ENCODE peak calls at places on chromosome 21, in five cellular contexts. One of them, this sample, is unnamed.

GRCh38 chr21:45470087-45470515 is 65.1 kb downstream of the COL18A1 start:
- DNase-seq in GM13977: no peak
- DNase-seq in left cardiac atrium: no peak
- DNase-seq in cardiac muscle cell: no peak
- DNase-seq in nephron progenitor cell: no peak
- DNase-seq in this sample: no peak

GRCh38 chr21:33403786-33404571 is 766 bp downstream of the IFNGR2 start:
- DNase-seq in GM13977: no peak
- DNase-seq in nephron progenitor cell: peak; percentile 64
- DNase-seq in left cardiac atrium: peak; percentile 69
- DNase-seq in cardiac muscle cell: peak; percentile 69
- DNase-seq in this sample: peak; percentile 78

GRCh38 chr21:41678944-41679343 is 87.9 kb downstream of the RIPK4 start:
- DNase-seq in nephron progenitor cell: peak; percentile 86
- DNase-seq in cardiac muscle cell: peak; percentile 92
- DNase-seq in GM13977: no peak
- DNase-seq in left cardiac atrium: peak; percentile 97
- DNase-seq in this sample: peak; percentile 91

GRCh38 chr21:39014751-39015150 is 168.5 kb downstream of the PSMG1 start:
- DNase-seq in left cardiac atrium: no peak
- DNase-seq in GM13977: no peak
- DNase-seq in nephron progenitor cell: no peak
- DNase-seq in cardiac muscle cell: no peak
- DNase-seq in this sample: no peak

GRCh38 chr21:41816583-41817165 is 49.8 kb upstream of the RIPK4 start:
- DNase-seq in cardiac muscle cell: peak; percentile 64
- DNase-seq in GM13977: peak; percentile 91
- DNase-seq in nephron progenitor cell: peak; percentile 73
- DNase-seq in left cardiac atrium: peak; percentile 66
- DNase-seq in this sample: peak; percentile 76

GRCh38 chr21:30733026-30733425 is 14.0 kb downstream of the KRTAP21-2 start:
- DNase-seq in left cardiac atrium: no peak
- DNase-seq in cardiac muscle cell: no peak
- DNase-seq in nephron progenitor cell: no peak
- DNase-seq in GM13977: no peak
- DNase-seq in this sample: no peak

GRCh38 chr21:45525153-45525909 is 16.9 kb downstream of the SLC19A1 start:
- DNase-seq in left cardiac atrium: peak; percentile 61
- DNase-seq in GM13977: no peak
- DNase-seq in cardiac muscle cell: peak; percentile 83
- DNase-seq in nephron progenitor cell: peak; percentile 12
- DNase-seq in this sample: no peak

GRCh38 chr21:33202464-33203363 is 27.0 kb upstream of the IFNAR2 start:
- DNase-seq in nephron progenitor cell: no peak
- DNase-seq in GM13977: no peak
- DNase-seq in left cardiac atrium: no peak
- DNase-seq in cardiac muscle cell: no peak
- DNase-seq in this sample: no peak

GRCh38 chr21:31279214-31279613 is 64.8 kb downstream of the TIAM1 start:
- DNase-seq in nephron progenitor cell: no peak
- DNase-seq in left cardiac atrium: no peak
- DNase-seq in cardiac muscle cell: no peak
- DNase-seq in GM13977: no peak
- DNase-seq in this sample: no peak

GRCh38 chr21:45279446-45280177 is 8.1 kb downstream of the POFUT2 start:
- DNase-seq in left cardiac atrium: no peak
- DNase-seq in cardiac muscle cell: no peak
- DNase-seq in nephron progenitor cell: no peak
- DNase-seq in GM13977: no peak
- DNase-seq in this sample: peak; percentile 30

GRCh38 chr21:27173052-27173451 is 206.2 kb upstream of the ADAMTS5 start:
- DNase-seq in cardiac muscle cell: no peak
- DNase-seq in nephron progenitor cell: no peak
- DNase-seq in GM13977: no peak
- DNase-seq in left cardiac atrium: no peak
- DNase-seq in this sample: no peak

GRCh38 chr21:32705139-32705538 is 22.7 kb downstream of the SYNJ1 start:
- DNase-seq in left cardiac atrium: no peak
- DNase-seq in nephron progenitor cell: no peak
- DNase-seq in cardiac muscle cell: no peak
- DNase-seq in GM13977: no peak
- DNase-seq in this sample: no peak

GRCh38 chr21:45985471-45986315 is 4.1 kb downstream of the COL6A1 start:
- DNase-seq in GM13977: no peak
- DNase-seq in nephron progenitor cell: no peak
- DNase-seq in cardiac muscle cell: no peak
- DNase-seq in left cardiac atrium: peak; percentile 22
- DNase-seq in this sample: no peak

GRCh38 chr21:41585199-41585994 is 77.4 kb upstream of the TMPRSS2 start:
- DNase-seq in left cardiac atrium: no peak
- DNase-seq in cardiac muscle cell: no peak
- DNase-seq in GM13977: no peak
- DNase-seq in nephron progenitor cell: no peak
- DNase-seq in this sample: peak; percentile 30

GRCh38 chr21:29349702-29350101 is 51.0 kb downstream of the BACH1 start:
- DNase-seq in left cardiac atrium: no peak
- DNase-seq in cardiac muscle cell: peak; percentile 52
- DNase-seq in GM13977: no peak
- DNase-seq in nephron progenitor cell: no peak
- DNase-seq in this sample: no peak

GRCh38 chr21:31872452-31873274 is at the start of gene HUNK:
- DNase-seq in left cardiac atrium: peak; percentile 30
- DNase-seq in nephron progenitor cell: peak; percentile 84
- DNase-seq in cardiac muscle cell: peak; percentile 77
- DNase-seq in GM13977: peak; percentile 58
- DNase-seq in this sample: peak; percentile 82

GRCh38 chr21:45982758-45983731 is 1.5 kb downstream of the COL6A1 start:
- DNase-seq in GM13977: no peak
- DNase-seq in cardiac muscle cell: no peak
- DNase-seq in left cardiac atrium: peak; percentile 33
- DNase-seq in nephron progenitor cell: peak; percentile 14
- DNase-seq in this sample: no peak

GRCh38 chr21:38917045-38917774 is 111.5 kb downstream of the ETS2 start:
- DNase-seq in cardiac muscle cell: no peak
- DNase-seq in left cardiac atrium: no peak
- DNase-seq in nephron progenitor cell: no peak
- DNase-seq in GM13977: no peak
- DNase-seq in this sample: no peak

GRCh38 chr21:35178098-35178497 is 129.0 kb upstream of the RUNX1 start:
- DNase-seq in left cardiac atrium: no peak
- DNase-seq in GM13977: no peak
- DNase-seq in nephron progenitor cell: no peak
- DNase-seq in cardiac muscle cell: no peak
- DNase-seq in this sample: no peak

GRCh38 chr21:41948901-41949300 is 4.9 kb downstream of the C2CD2 start:
- DNase-seq in GM13977: no peak
- DNase-seq in nephron progenitor cell: no peak
- DNase-seq in cardiac muscle cell: no peak
- DNase-seq in left cardiac atrium: no peak
- DNase-seq in this sample: no peak

GRCh38 chr21:33751120-33751519 is 108.8 kb downstream of the ITSN1 start:
- DNase-seq in cardiac muscle cell: no peak
- DNase-seq in nephron progenitor cell: no peak
- DNase-seq in GM13977: no peak
- DNase-seq in left cardiac atrium: no peak
- DNase-seq in this sample: no peak

GRCh38 chr21:14321042-14321441 is 61.9 kb downstream of the HSPA13 start:
- DNase-seq in cardiac muscle cell: no peak
- DNase-seq in left cardiac atrium: no peak
- DNase-seq in GM13977: no peak
- DNase-seq in nephron progenitor cell: no peak
- DNase-seq in this sample: no peak

GRCh38 chr21:43280949-43281633 is 112.3 kb downstream of the CRYAA start:
- DNase-seq in nephron progenitor cell: no peak
- DNase-seq in GM13977: no peak
- DNase-seq in left cardiac atrium: no peak
- DNase-seq in cardiac muscle cell: no peak
- DNase-seq in this sample: no peak

GRCh38 chr21:37986751-37987399 is 70.6 kb upstream of the KCNJ6 start:
- DNase-seq in nephron progenitor cell: no peak
- DNase-seq in GM13977: no peak
- DNase-seq in cardiac muscle cell: no peak
- DNase-seq in left cardiac atrium: no peak
- DNase-seq in this sample: no peak

GRCh38 chr21:25988738-25989137 is 181.8 kb downstream of the APP start:
- DNase-seq in nephron progenitor cell: no peak
- DNase-seq in cardiac muscle cell: no peak
- DNase-seq in GM13977: no peak
- DNase-seq in left cardiac atrium: no peak
- DNase-seq in this sample: no peak

This sample was measured in ecto neural progenitor cell.